ENCODE peak calls at places on chromosomes 2 and 18, in nine cellular contexts. One of them, this sample, is unnamed.

GRCh38 chr2:234747833-234748559 is 203.8 kb upstream of the SH3BP4 start:
- DNase-seq in Calu3: no peak
- DNase-seq in lower lobe of right lung: no peak
- DNase-seq in testis: no peak
- DNase-seq in ovary: no peak
- DNase-seq in fibroblast of villous mesenchyme: peak; percentile 41
- DNase-seq in upper lobe of right lung: no peak
- DNase-seq in suprapubic skin: no peak
- DNase-seq in tibial artery: no peak
- DNase-seq in this sample: no peak

GRCh38 chr18:77632738-77633137 is 383.1 kb downstream of the GALR1 start:
- DNase-seq in Calu3: no peak
- DNase-seq in lower lobe of right lung: no peak
- DNase-seq in testis: no peak
- DNase-seq in ovary: no peak
- DNase-seq in fibroblast of villous mesenchyme: no peak
- DNase-seq in upper lobe of right lung: no peak
- DNase-seq in suprapubic skin: no peak
- DNase-seq in tibial artery: no peak
- DNase-seq in this sample: no peak

GRCh38 chr2:101113441-101114267 is 37.5 kb downstream of the TBC1D8 start:
- DNase-seq in Calu3: peak; percentile 24
- DNase-seq in lower lobe of right lung: no peak
- DNase-seq in testis: no peak
- DNase-seq in ovary: no peak
- DNase-seq in fibroblast of villous mesenchyme: peak; percentile 96
- DNase-seq in upper lobe of right lung: no peak
- DNase-seq in suprapubic skin: no peak
- DNase-seq in tibial artery: no peak
- DNase-seq in this sample: no peak

GRCh38 chr2:56260415-56260814 is 76.6 kb downstream of the CCDC85A start:
- DNase-seq in Calu3: no peak
- DNase-seq in lower lobe of right lung: no peak
- DNase-seq in testis: no peak
- DNase-seq in ovary: no peak
- DNase-seq in fibroblast of villous mesenchyme: no peak
- DNase-seq in upper lobe of right lung: no peak
- DNase-seq in suprapubic skin: no peak
- DNase-seq in tibial artery: no peak
- DNase-seq in this sample: no peak

GRCh38 chr2:66434679-66435548 is at the start of gene MEIS1:
- DNase-seq in Calu3: peak; percentile 89
- DNase-seq in lower lobe of right lung: peak; percentile 85
- DNase-seq in testis: peak; percentile 97
- DNase-seq in ovary: peak; percentile 95
- DNase-seq in fibroblast of villous mesenchyme: peak; percentile 100
- DNase-seq in upper lobe of right lung: peak; percentile 87
- DNase-seq in suprapubic skin: peak; percentile 94
- DNase-seq in tibial artery: peak; percentile 96
- DNase-seq in this sample: peak; percentile 92

GRCh38 chr2:156083707-156084494 is 248.6 kb downstream of the NR4A2 start:
- DNase-seq in Calu3: peak; percentile 4
- DNase-seq in lower lobe of right lung: no peak
- DNase-seq in testis: peak; percentile 79
- DNase-seq in ovary: no peak
- DNase-seq in fibroblast of villous mesenchyme: no peak
- DNase-seq in upper lobe of right lung: no peak
- DNase-seq in suprapubic skin: no peak
- DNase-seq in tibial artery: no peak
- DNase-seq in this sample: no peak

GRCh38 chr2:42252464-42252863 is 83.3 kb downstream of the EML4 start:
- DNase-seq in Calu3: no peak
- DNase-seq in lower lobe of right lung: no peak
- DNase-seq in testis: no peak
- DNase-seq in ovary: no peak
- DNase-seq in fibroblast of villous mesenchyme: no peak
- DNase-seq in upper lobe of right lung: no peak
- DNase-seq in suprapubic skin: no peak
- DNase-seq in tibial artery: no peak
- DNase-seq in this sample: no peak

GRCh38 chr18:21930177-21930576 is 189.6 kb downstream of the MIB1 start:
- DNase-seq in Calu3: no peak
- DNase-seq in lower lobe of right lung: no peak
- DNase-seq in testis: no peak
- DNase-seq in ovary: no peak
- DNase-seq in fibroblast of villous mesenchyme: no peak
- DNase-seq in upper lobe of right lung: no peak
- DNase-seq in suprapubic skin: no peak
- DNase-seq in tibial artery: no peak
- DNase-seq in this sample: no peak

GRCh38 chr2:141796449-141796848 is 334.4 kb downstream of the LRP1B start:
- DNase-seq in Calu3: no peak
- DNase-seq in lower lobe of right lung: no peak
- DNase-seq in testis: no peak
- DNase-seq in ovary: no peak
- DNase-seq in fibroblast of villous mesenchyme: no peak
- DNase-seq in upper lobe of right lung: no peak
- DNase-seq in suprapubic skin: no peak
- DNase-seq in tibial artery: no peak
- DNase-seq in this sample: no peak

GRCh38 chr2:138922973-138923563 is 142.9 kb upstream of the NXPH2 start:
- DNase-seq in Calu3: no peak
- DNase-seq in lower lobe of right lung: no peak
- DNase-seq in testis: no peak
- DNase-seq in ovary: no peak
- DNase-seq in fibroblast of villous mesenchyme: peak; percentile 17
- DNase-seq in upper lobe of right lung: no peak
- DNase-seq in suprapubic skin: no peak
- DNase-seq in tibial artery: no peak
- DNase-seq in this sample: no peak

GRCh38 chr2:88159481-88159880 is 10.7 kb upstream of the THNSL2 start:
- DNase-seq in Calu3: no peak
- DNase-seq in lower lobe of right lung: no peak
- DNase-seq in testis: no peak
- DNase-seq in ovary: no peak
- DNase-seq in fibroblast of villous mesenchyme: no peak
- DNase-seq in upper lobe of right lung: no peak
- DNase-seq in suprapubic skin: no peak
- DNase-seq in tibial artery: no peak
- DNase-seq in this sample: no peak

DNA sequence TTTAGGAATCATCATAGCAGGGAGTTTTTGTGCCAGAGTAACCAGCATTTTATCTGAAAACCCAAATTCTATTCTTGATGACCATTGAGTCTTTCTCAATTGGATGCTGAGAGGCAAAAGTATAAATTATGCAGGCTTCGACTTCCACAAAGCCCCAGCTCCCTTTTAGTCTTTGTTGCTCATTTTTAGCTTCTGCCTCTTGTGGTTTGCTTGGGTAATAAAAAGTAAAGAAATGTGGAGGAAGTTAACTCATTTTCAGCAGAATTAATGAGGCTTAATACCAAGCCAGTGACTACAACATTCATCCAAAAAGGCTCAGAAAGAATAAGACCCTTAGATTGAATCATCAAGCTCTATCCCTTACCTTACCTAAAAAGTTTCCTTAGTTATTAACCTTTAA is 18.6 kb downstream of the ERMN start:
- DNase-seq in Calu3: no peak
- DNase-seq in lower lobe of right lung: no peak
- DNase-seq in testis: no peak
- DNase-seq in ovary: no peak
- DNase-seq in fibroblast of villous mesenchyme: no peak
- DNase-seq in upper lobe of right lung: no peak
- DNase-seq in suprapubic skin: no peak
- DNase-seq in tibial artery: no peak
- DNase-seq in this sample: no peak
- TF ChIP-seq CTCF in Calu3: no peak
- TF ChIP-seq CTCF in lower lobe of right lung: no peak
- TF ChIP-seq CTCF in testis: no peak
- TF ChIP-seq CTCF in ovary: no peak
- TF ChIP-seq CTCF in fibroblast of villous mesenchyme: peak; percentile 25
- TF ChIP-seq CTCF in upper lobe of right lung: peak; percentile 13
- TF ChIP-seq CTCF in suprapubic skin: no peak
- TF ChIP-seq CTCF in tibial artery: no peak
- TF ChIP-seq CTCF in this sample: peak; percentile 49

GRCh38 chr18:48680339-48680738 is 141.5 kb downstream of the CTIF start:
- DNase-seq in Calu3: no peak
- DNase-seq in lower lobe of right lung: no peak
- DNase-seq in testis: peak; percentile 53
- DNase-seq in ovary: no peak
- DNase-seq in fibroblast of villous mesenchyme: no peak
- DNase-seq in upper lobe of right lung: no peak
- DNase-seq in suprapubic skin: no peak
- DNase-seq in tibial artery: no peak
- DNase-seq in this sample: peak; percentile 66

GRCh38 chr18:48683197-48683596 is 144.4 kb downstream of the CTIF start:
- DNase-seq in Calu3: no peak
- DNase-seq in lower lobe of right lung: no peak
- DNase-seq in testis: no peak
- DNase-seq in ovary: no peak
- DNase-seq in fibroblast of villous mesenchyme: no peak
- DNase-seq in upper lobe of right lung: no peak
- DNase-seq in suprapubic skin: no peak
- DNase-seq in tibial artery: no peak
- DNase-seq in this sample: peak; percentile 56

GRCh38 chr18:48682768-48683167 is 143.9 kb downstream of the CTIF start:
- DNase-seq in Calu3: no peak
- DNase-seq in lower lobe of right lung: no peak
- DNase-seq in testis: no peak
- DNase-seq in ovary: no peak
- DNase-seq in fibroblast of villous mesenchyme: no peak
- DNase-seq in upper lobe of right lung: no peak
- DNase-seq in suprapubic skin: no peak
- DNase-seq in tibial artery: no peak
- DNase-seq in this sample: peak; percentile 75

GRCh38 chr18:48679236-48679635 is 140.4 kb downstream of the CTIF start:
- DNase-seq in Calu3: no peak
- DNase-seq in lower lobe of right lung: no peak
- DNase-seq in testis: no peak
- DNase-seq in ovary: no peak
- DNase-seq in fibroblast of villous mesenchyme: no peak
- DNase-seq in upper lobe of right lung: no peak
- DNase-seq in suprapubic skin: no peak
- DNase-seq in tibial artery: no peak
- DNase-seq in this sample: no peak

DNA sequence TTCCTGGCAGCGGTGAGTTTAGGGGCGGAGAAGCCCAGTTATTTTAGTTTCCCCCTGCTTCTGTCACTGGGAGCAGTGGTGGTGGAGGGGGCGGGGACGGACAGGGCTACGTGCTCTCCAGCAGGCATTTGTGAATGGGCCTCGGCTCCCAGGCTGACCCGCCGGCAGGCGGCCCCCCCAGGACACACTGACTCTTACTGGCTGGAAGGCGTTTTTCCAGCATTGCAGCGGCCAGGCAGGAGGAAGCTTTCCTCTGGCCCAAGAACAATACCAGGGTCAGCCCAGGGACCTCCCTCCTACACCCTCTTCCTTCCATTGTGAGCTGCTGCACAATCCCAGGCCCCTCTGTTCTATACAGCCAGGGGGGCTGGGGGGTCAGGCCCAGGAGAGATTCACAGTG is 142.0 kb downstream of the CTIF start:
- DNase-seq in Calu3: no peak
- DNase-seq in lower lobe of right lung: peak; percentile 67
- DNase-seq in testis: peak; percentile 74
- DNase-seq in ovary: no peak
- DNase-seq in fibroblast of villous mesenchyme: no peak
- DNase-seq in upper lobe of right lung: no peak
- DNase-seq in suprapubic skin: no peak
- DNase-seq in tibial artery: peak; percentile 98
- DNase-seq in this sample: peak; percentile 79
- TF ChIP-seq CTCF in Calu3: no peak
- TF ChIP-seq CTCF in lower lobe of right lung: no peak
- TF ChIP-seq CTCF in testis: no peak
- TF ChIP-seq CTCF in ovary: no peak
- TF ChIP-seq CTCF in fibroblast of villous mesenchyme: no peak
- TF ChIP-seq CTCF in upper lobe of right lung: peak; percentile 18
- TF ChIP-seq CTCF in suprapubic skin: no peak
- TF ChIP-seq CTCF in tibial artery: peak; percentile 47
- TF ChIP-seq CTCF in this sample: no peak

GRCh38 chr2:239361311-239361642 is 39.5 kb downstream of the HDAC4 start:
- DNase-seq in Calu3: no peak
- DNase-seq in lower lobe of right lung: no peak
- DNase-seq in testis: no peak
- DNase-seq in ovary: no peak
- DNase-seq in fibroblast of villous mesenchyme: peak; percentile 46
- DNase-seq in upper lobe of right lung: no peak
- DNase-seq in suprapubic skin: no peak
- DNase-seq in tibial artery: no peak
- DNase-seq in this sample: no peak
- TF ChIP-seq CTCF in Calu3: no peak
- TF ChIP-seq CTCF in lower lobe of right lung: no peak
- TF ChIP-seq CTCF in testis: peak; percentile 7
- TF ChIP-seq CTCF in ovary: no peak
- TF ChIP-seq CTCF in fibroblast of villous mesenchyme: peak; percentile 60
- TF ChIP-seq CTCF in upper lobe of right lung: no peak
- TF ChIP-seq CTCF in suprapubic skin: no peak
- TF ChIP-seq CTCF in tibial artery: no peak
- TF ChIP-seq CTCF in this sample: peak; percentile 61

GRCh38 chr2:14941151-14941631 is 308.7 kb downstream of the LRATD1 start:
- DNase-seq in Calu3: no peak
- DNase-seq in lower lobe of right lung: no peak
- DNase-seq in testis: peak; percentile 17
- DNase-seq in ovary: no peak
- DNase-seq in fibroblast of villous mesenchyme: no peak
- DNase-seq in upper lobe of right lung: no peak
- DNase-seq in suprapubic skin: no peak
- DNase-seq in tibial artery: no peak
- DNase-seq in this sample: no peak

GRCh38 chr2:14942991-14943390 is 310.5 kb downstream of the LRATD1 start:
- DNase-seq in Calu3: no peak
- DNase-seq in lower lobe of right lung: no peak
- DNase-seq in testis: no peak
- DNase-seq in ovary: no peak
- DNase-seq in fibroblast of villous mesenchyme: no peak
- DNase-seq in upper lobe of right lung: no peak
- DNase-seq in suprapubic skin: no peak
- DNase-seq in tibial artery: no peak
- DNase-seq in this sample: no peak

DNA sequence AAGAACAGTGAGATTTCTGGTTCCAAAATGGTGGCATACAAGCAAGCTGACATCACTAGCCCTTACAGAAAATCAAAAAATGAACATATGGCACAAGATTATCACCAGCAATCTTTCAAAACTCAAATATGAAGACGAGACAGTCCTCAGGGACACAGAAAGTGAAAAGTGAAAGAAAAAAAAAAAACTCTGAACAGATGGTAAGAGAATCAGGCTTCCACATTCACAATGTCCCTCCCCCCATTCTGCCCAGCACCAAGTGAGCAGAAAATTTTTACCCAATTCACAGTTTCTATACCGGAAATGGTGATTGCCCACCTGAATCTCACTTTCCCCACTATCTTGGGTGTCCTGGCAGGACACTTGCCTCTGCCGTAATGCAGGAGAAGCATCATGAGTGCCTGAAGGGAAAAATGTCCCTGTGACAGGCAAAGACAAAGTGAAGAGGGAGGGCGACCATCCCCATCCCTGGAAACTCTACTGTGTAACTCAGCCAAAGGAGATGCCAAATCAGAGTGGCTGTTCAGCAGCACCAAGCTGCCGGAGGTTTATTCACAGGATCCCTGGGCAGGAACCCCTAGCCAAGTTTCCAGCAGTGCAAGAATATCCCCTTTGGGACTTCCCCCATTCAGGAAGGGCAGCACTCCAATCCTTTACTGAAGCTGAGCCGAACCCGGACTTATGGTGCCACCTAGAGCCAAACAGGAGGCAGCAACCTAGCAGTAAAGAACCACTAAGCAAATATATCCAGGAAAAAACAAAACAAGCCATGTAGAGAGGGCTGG is 312.2 kb downstream of the LRATD1 start:
- DNase-seq in Calu3: peak; percentile 11
- DNase-seq in lower lobe of right lung: no peak
- DNase-seq in testis: peak; percentile 46
- DNase-seq in ovary: no peak
- DNase-seq in fibroblast of villous mesenchyme: peak; percentile 6
- DNase-seq in upper lobe of right lung: no peak
- DNase-seq in suprapubic skin: no peak
- DNase-seq in tibial artery: no peak
- DNase-seq in this sample: no peak
- TF ChIP-seq CTCF in Calu3: no peak
- TF ChIP-seq CTCF in lower lobe of right lung: no peak
- TF ChIP-seq CTCF in testis: no peak
- TF ChIP-seq CTCF in ovary: no peak
- TF ChIP-seq CTCF in fibroblast of villous mesenchyme: no peak
- TF ChIP-seq CTCF in upper lobe of right lung: no peak
- TF ChIP-seq CTCF in suprapubic skin: no peak
- TF ChIP-seq CTCF in tibial artery: no peak
- TF ChIP-seq CTCF in this sample: peak; percentile 47